ENCODE peak calls at places on chromosomes 6 and 20, in eight cellular contexts. One of them, this sample, is unnamed.

GRCh38 chr20:43102394-43102793 is 87.3 kb downstream of the PTPRT start:
- DNase-seq in T-helper 1 cell: no peak
- DNase-seq in GM10248: no peak
- DNase-seq in endothelial cell: no peak
- DNase-seq in DMS153: no peak
- DNase-seq in activated CD8-positive, alpha-beta memory T cell treated with anti-CD3 and anti-CD28 coated beads for 1 hour: no peak
- DNase-seq in cardiac muscle cell: no peak
- DNase-seq in nephron progenitor cell: peak; percentile 27
- DNase-seq in this sample: peak; percentile 54

GRCh38 chr20:46265539-46265938 is 42.8 kb downstream of the CDH22 start:
- DNase-seq in GM10248: no peak
- DNase-seq in endothelial cell: no peak
- DNase-seq in T-helper 1 cell: no peak
- DNase-seq in activated CD8-positive, alpha-beta memory T cell treated with anti-CD3 and anti-CD28 coated beads for 1 hour: no peak
- DNase-seq in cardiac muscle cell: no peak
- DNase-seq in nephron progenitor cell: no peak
- DNase-seq in DMS153: no peak
- DNase-seq in this sample: no peak

GRCh38 chr6:11317885-11318771 is 85.7 kb upstream of the NEDD9 start:
- DNase-seq in GM10248: peak; percentile 57
- DNase-seq in activated CD8-positive, alpha-beta memory T cell treated with anti-CD3 and anti-CD28 coated beads for 1 hour: peak; percentile 38
- DNase-seq in T-helper 1 cell: peak; percentile 84
- DNase-seq in cardiac muscle cell: peak; percentile 94
- DNase-seq in nephron progenitor cell: no peak
- DNase-seq in DMS153: no peak
- DNase-seq in endothelial cell: no peak
- DNase-seq in this sample: no peak

GRCh38 chr20:50203951-50204937 is 13.6 kb downstream of the CEBPB start:
- DNase-seq in cardiac muscle cell: no peak
- DNase-seq in GM10248: no peak
- DNase-seq in nephron progenitor cell: no peak
- DNase-seq in activated CD8-positive, alpha-beta memory T cell treated with anti-CD3 and anti-CD28 coated beads for 1 hour: no peak
- DNase-seq in endothelial cell: no peak
- DNase-seq in T-helper 1 cell: no peak
- DNase-seq in DMS153: no peak
- DNase-seq in this sample: no peak

GRCh38 chr6:155224031-155224451 is 39.8 kb upstream of the CLDN20 start:
- DNase-seq in nephron progenitor cell: no peak
- DNase-seq in T-helper 1 cell: peak; percentile 93
- DNase-seq in GM10248: peak; percentile 77
- DNase-seq in endothelial cell: no peak
- DNase-seq in cardiac muscle cell: peak; percentile 78
- DNase-seq in activated CD8-positive, alpha-beta memory T cell treated with anti-CD3 and anti-CD28 coated beads for 1 hour: no peak
- DNase-seq in DMS153: no peak
- DNase-seq in this sample: no peak

GRCh38 chr6:20632696-20633095 is 98.4 kb downstream of the CDKAL1 start:
- DNase-seq in T-helper 1 cell: peak; percentile 18
- DNase-seq in DMS153: peak; percentile 28
- DNase-seq in cardiac muscle cell: no peak
- DNase-seq in endothelial cell: no peak
- DNase-seq in GM10248: no peak
- DNase-seq in nephron progenitor cell: no peak
- DNase-seq in activated CD8-positive, alpha-beta memory T cell treated with anti-CD3 and anti-CD28 coated beads for 1 hour: no peak
- DNase-seq in this sample: no peak

GRCh38 chr6:41815587-41815986 is 28.1 kb downstream of the TOMM6 start:
- DNase-seq in endothelial cell: no peak
- DNase-seq in activated CD8-positive, alpha-beta memory T cell treated with anti-CD3 and anti-CD28 coated beads for 1 hour: no peak
- DNase-seq in GM10248: no peak
- DNase-seq in cardiac muscle cell: no peak
- DNase-seq in T-helper 1 cell: no peak
- DNase-seq in nephron progenitor cell: no peak
- DNase-seq in DMS153: no peak
- DNase-seq in this sample: no peak

GRCh38 chr6:15793288-15793687 is 130.5 kb upstream of the DTNBP1 start:
- DNase-seq in cardiac muscle cell: peak; percentile 72
- DNase-seq in endothelial cell: no peak
- DNase-seq in T-helper 1 cell: no peak
- DNase-seq in nephron progenitor cell: no peak
- DNase-seq in activated CD8-positive, alpha-beta memory T cell treated with anti-CD3 and anti-CD28 coated beads for 1 hour: no peak
- DNase-seq in GM10248: no peak
- DNase-seq in DMS153: no peak
- DNase-seq in this sample: no peak

GRCh38 chr6:33723576-33724085 is 12.1 kb upstream of the UQCC2 start:
- DNase-seq in endothelial cell: no peak
- DNase-seq in nephron progenitor cell: no peak
- DNase-seq in DMS153: no peak
- DNase-seq in T-helper 1 cell: no peak
- DNase-seq in GM10248: no peak
- DNase-seq in cardiac muscle cell: no peak
- DNase-seq in activated CD8-positive, alpha-beta memory T cell treated with anti-CD3 and anti-CD28 coated beads for 1 hour: no peak
- DNase-seq in this sample: no peak

GRCh38 chr20:45456632-45457031 is 12.9 kb upstream of the WFDC2 start:
- DNase-seq in activated CD8-positive, alpha-beta memory T cell treated with anti-CD3 and anti-CD28 coated beads for 1 hour: no peak
- DNase-seq in nephron progenitor cell: peak; percentile 22
- DNase-seq in DMS153: peak; percentile 62
- DNase-seq in T-helper 1 cell: peak; percentile 38
- DNase-seq in cardiac muscle cell: peak; percentile 17
- DNase-seq in endothelial cell: peak; percentile 60
- DNase-seq in GM10248: peak; percentile 35
- DNase-seq in this sample: peak; percentile 45

GRCh38 chr6:46784535-46784934 is 8.7 kb upstream of the MEP1A start:
- DNase-seq in endothelial cell: no peak
- DNase-seq in DMS153: no peak
- DNase-seq in GM10248: no peak
- DNase-seq in cardiac muscle cell: no peak
- DNase-seq in nephron progenitor cell: no peak
- DNase-seq in activated CD8-positive, alpha-beta memory T cell treated with anti-CD3 and anti-CD28 coated beads for 1 hour: no peak
- DNase-seq in T-helper 1 cell: no peak
- DNase-seq in this sample: no peak

GRCh38 chr6:13413466-13413862 is 73.9 kb downstream of the GFOD1 start:
- DNase-seq in endothelial cell: no peak
- DNase-seq in activated CD8-positive, alpha-beta memory T cell treated with anti-CD3 and anti-CD28 coated beads for 1 hour: no peak
- DNase-seq in nephron progenitor cell: no peak
- DNase-seq in cardiac muscle cell: peak; percentile 76
- DNase-seq in T-helper 1 cell: no peak
- DNase-seq in GM10248: no peak
- DNase-seq in DMS153: no peak
- DNase-seq in this sample: no peak

GRCh38 chr6:6386010-6386409 is 65.5 kb upstream of the F13A1 start:
- DNase-seq in activated CD8-positive, alpha-beta memory T cell treated with anti-CD3 and anti-CD28 coated beads for 1 hour: no peak
- DNase-seq in cardiac muscle cell: peak; percentile 5
- DNase-seq in endothelial cell: peak; percentile 5
- DNase-seq in nephron progenitor cell: no peak
- DNase-seq in GM10248: no peak
- DNase-seq in T-helper 1 cell: no peak
- DNase-seq in DMS153: no peak
- DNase-seq in this sample: no peak

GRCh38 chr6:30169658-30170614 is 6.6 kb downstream of the TRIM15 start:
- DNase-seq in nephron progenitor cell: no peak
- DNase-seq in endothelial cell: peak; percentile 28
- DNase-seq in GM10248: peak; percentile 66
- DNase-seq in activated CD8-positive, alpha-beta memory T cell treated with anti-CD3 and anti-CD28 coated beads for 1 hour: no peak
- DNase-seq in cardiac muscle cell: peak; percentile 72
- DNase-seq in DMS153: peak; percentile 21
- DNase-seq in T-helper 1 cell: peak; percentile 59
- DNase-seq in this sample: no peak

GRCh38 chr6:83815631-83816030 is 37.5 kb upstream of the RIPPLY2 start:
- DNase-seq in endothelial cell: no peak
- DNase-seq in DMS153: no peak
- DNase-seq in GM10248: no peak
- DNase-seq in nephron progenitor cell: no peak
- DNase-seq in activated CD8-positive, alpha-beta memory T cell treated with anti-CD3 and anti-CD28 coated beads for 1 hour: no peak
- DNase-seq in cardiac muscle cell: peak; percentile 6
- DNase-seq in T-helper 1 cell: no peak
- DNase-seq in this sample: no peak

GRCh38 chr6:40563111-40563510 is 24.1 kb downstream of the LRFN2 start:
- DNase-seq in T-helper 1 cell: no peak
- DNase-seq in GM10248: no peak
- DNase-seq in activated CD8-positive, alpha-beta memory T cell treated with anti-CD3 and anti-CD28 coated beads for 1 hour: no peak
- DNase-seq in nephron progenitor cell: no peak
- DNase-seq in endothelial cell: no peak
- DNase-seq in DMS153: no peak
- DNase-seq in cardiac muscle cell: no peak
- DNase-seq in this sample: no peak

GRCh38 chr6:154569136-154569862 is 58.8 kb upstream of the CNKSR3 start:
- DNase-seq in cardiac muscle cell: no peak
- DNase-seq in GM10248: no peak
- DNase-seq in activated CD8-positive, alpha-beta memory T cell treated with anti-CD3 and anti-CD28 coated beads for 1 hour: no peak
- DNase-seq in DMS153: no peak
- DNase-seq in nephron progenitor cell: no peak
- DNase-seq in endothelial cell: no peak
- DNase-seq in T-helper 1 cell: no peak
- DNase-seq in this sample: no peak

GRCh38 chr20:48238326-48238725 is 453.0 kb upstream of the SULF2 start:
- DNase-seq in endothelial cell: no peak
- DNase-seq in activated CD8-positive, alpha-beta memory T cell treated with anti-CD3 and anti-CD28 coated beads for 1 hour: no peak
- DNase-seq in T-helper 1 cell: no peak
- DNase-seq in nephron progenitor cell: no peak
- DNase-seq in cardiac muscle cell: peak; percentile 39
- DNase-seq in DMS153: no peak
- DNase-seq in GM10248: no peak
- DNase-seq in this sample: no peak

GRCh38 chr20:25320035-25320800 is 70.4 kb downstream of the ABHD12 start:
- DNase-seq in cardiac muscle cell: no peak
- DNase-seq in activated CD8-positive, alpha-beta memory T cell treated with anti-CD3 and anti-CD28 coated beads for 1 hour: no peak
- DNase-seq in T-helper 1 cell: no peak
- DNase-seq in nephron progenitor cell: no peak
- DNase-seq in GM10248: no peak
- DNase-seq in DMS153: no peak
- DNase-seq in endothelial cell: no peak
- DNase-seq in this sample: peak; percentile 61

GRCh38 chr6:71248306-71248705 is 40.3 kb upstream of the OGFRL1 start:
- DNase-seq in endothelial cell: no peak
- DNase-seq in activated CD8-positive, alpha-beta memory T cell treated with anti-CD3 and anti-CD28 coated beads for 1 hour: no peak
- DNase-seq in GM10248: no peak
- DNase-seq in nephron progenitor cell: peak; percentile 49
- DNase-seq in DMS153: no peak
- DNase-seq in T-helper 1 cell: no peak
- DNase-seq in cardiac muscle cell: peak; percentile 44
- DNase-seq in this sample: no peak

GRCh38 chr20:32356935-32357868 is 929 bp upstream of the ASXL1 start:
- DNase-seq in GM10248: no peak
- DNase-seq in cardiac muscle cell: peak; percentile 64
- DNase-seq in activated CD8-positive, alpha-beta memory T cell treated with anti-CD3 and anti-CD28 coated beads for 1 hour: no peak
- DNase-seq in T-helper 1 cell: no peak
- DNase-seq in nephron progenitor cell: peak; percentile 22
- DNase-seq in DMS153: peak; percentile 53
- DNase-seq in endothelial cell: no peak
- DNase-seq in this sample: no peak

This sample was measured in glutamatergic neuron.